ENCODE peak calls at places on chromosomes 3 and 15, in nine cellular contexts. H is Peyer's patch, M is ovary, K is tibial nerve, Y is GM12878, R is stomach, V is A549, D is sigmoid colon, T is gastrocnemius medialis. W is an unnamed sample.

GRCh38 chr15:39629906-39630305 is 49.0 kb downstream of the THBS1 start:
- DNase-seq in Y (no peak), V (no peak), R (no peak), H (no peak), K (no peak), T (no peak), D (no peak), M (no peak), W (no peak)

GRCh38 chr3:50126287-50127211 is 28.6 kb upstream of the SEMA3F start:
- DNase-seq in T (no peak), M (peak; percentile 35), V (peak; percentile 28), Y (no peak), K (no peak), R (peak; percentile 65), H (no peak), D (no peak), W (no peak)

GRCh38 chr15:88657326-88658069 is 18.7 kb downstream of the ISG20 start:
- DNase-seq in V (peak; percentile 62), R (peak; percentile 49), T (no peak), H (no peak), Y (no peak), K (no peak), M (no peak), D (peak; percentile 68), W (peak; percentile 47)

GRCh38 chr15:63466378-63467192 is 37.8 kb upstream of the USP3 start:
- DNase-seq in K (peak; percentile 80), Y (no peak), V (peak; percentile 88), D (no peak), T (no peak), H (no peak), M (no peak), R (no peak), W (peak; percentile 71)

GRCh38 chr15:78195735-78196201 is 38.6 kb downstream of the ACSBG1 start:
- DNase-seq in T (no peak), D (no peak), R (peak; percentile 50), V (peak; percentile 57), M (no peak), H (peak; percentile 56), K (no peak), Y (no peak), W (peak; percentile 46)

GRCh38 chr3:59429203-59429602 is 379.4 kb upstream of the CFAP20DC start:
- DNase-seq in K (no peak), M (no peak), T (no peak), D (no peak), H (no peak), R (no peak), Y (no peak), V (no peak), W (no peak)

GRCh38 chr3:187763850-187764648 is 18.8 kb upstream of the BCL6 start:
- DNase-seq in V (no peak), M (no peak), R (no peak), Y (no peak), H (no peak), D (no peak), T (no peak), K (no peak), W (no peak)

GRCh38 chr3:175346573-175347356 is 487.6 kb downstream of the NAALADL2 start:
- DNase-seq in K (peak; percentile 32), R (peak; percentile 65), V (no peak), H (no peak), D (peak; percentile 69), T (peak; percentile 5), Y (peak; percentile 16), M (peak; percentile 23), W (no peak)

GRCh38 chr3:155870945-155871745 is 695 bp downstream of the GMPS start:
- DNase-seq in K (peak; percentile 41), R (peak; percentile 58), Y (no peak), M (peak; percentile 42), H (peak; percentile 54), D (peak; percentile 82), V (peak; percentile 43), T (peak; percentile 10), W (peak; percentile 61)

GRCh38 chr3:132209860-132210259 is 107.3 kb upstream of the ACP3 start:
- DNase-seq in T (no peak), D (no peak), H (no peak), R (no peak), M (no peak), K (no peak), Y (no peak), V (peak; percentile 30), W (no peak)

GRCh38 chr3:101995371-101996046 is 146.2 kb downstream of the NFKBIZ start:
- DNase-seq in K (no peak), Y (no peak), T (no peak), H (no peak), R (no peak), D (no peak), M (no peak), V (no peak), W (no peak)

GRCh38 chr3:99131876-99132275 is 230.4 kb upstream of the DCBLD2 start:
- DNase-seq in H (no peak), T (no peak), V (no peak), M (no peak), R (no peak), D (no peak), K (no peak), Y (no peak), W (no peak)

GRCh38 chr3:34206996-34207395 is 408.6 kb downstream of the PDCD6IP start:
- DNase-seq in H (no peak), D (no peak), Y (no peak), T (no peak), M (no peak), R (no peak), K (no peak), V (peak; percentile 5), W (no peak)

GRCh38 chr3:24299801-24300626 is 194.6 kb downstream of the THRB start:
- DNase-seq in T (no peak), R (no peak), Y (no peak), D (no peak), H (no peak), M (no peak), V (peak; percentile 19), K (no peak), W (no peak)

GRCh38 chr3:51675201-51675611 is 4.2 kb downstream of the TEX264 start:
- DNase-seq in K (no peak), D (peak; percentile 5), V (no peak), H (no peak), M (no peak), R (no peak), T (no peak), Y (no peak), W (no peak)

GRCh38 chr3:54858386-54858785 is 69.5 kb downstream of the LRTM1 start:
- DNase-seq in M (no peak), H (no peak), D (no peak), T (no peak), R (no peak), Y (no peak), V (no peak), K (no peak), W (no peak)

GRCh38 chr15:52259503-52259902 is 36.1 kb downstream of the MYO5C start:
- DNase-seq in Y (no peak), K (no peak), D (no peak), R (no peak), T (no peak), M (no peak), H (no peak), V (no peak), W (no peak)
- H3K4me1 ChIP-seq in Y (peaks cover 29% of the 10 kb centered on the region), K (peaks cover 29% of the 10 kb centered on the region), D (peaks cover 15% of the 10 kb centered on the region), R (peaks cover 47% of the 10 kb centered on the region), T (peaks cover 19% of the 10 kb centered on the region), M (no peaks in the 10 kb centered on the region), H (no peaks in the 10 kb centered on the region), V (peaks cover 34% of the 10 kb centered on the region), W (peaks cover 38% of the 10 kb centered on the region)

GRCh38 chr3:127123533-127123932 is 69.4 kb upstream of the PRR23E start:
- DNase-seq in M (no peak), H (no peak), K (no peak), Y (no peak), T (no peak), D (no peak), R (peak; percentile 17), V (no peak), W (no peak)

GRCh38 chr3:127121221-127121647 is 71.7 kb upstream of the PRR23E start:
- DNase-seq in Y (no peak), T (no peak), D (no peak), H (no peak), M (no peak), V (no peak), R (no peak), K (no peak), W (no peak)

GRCh38 chr3:127121850-127122249 is 71.1 kb upstream of the PRR23E start:
- DNase-seq in M (no peak), D (no peak), V (no peak), Y (no peak), T (no peak), H (no peak), K (no peak), R (no peak), W (no peak)

DNA sequence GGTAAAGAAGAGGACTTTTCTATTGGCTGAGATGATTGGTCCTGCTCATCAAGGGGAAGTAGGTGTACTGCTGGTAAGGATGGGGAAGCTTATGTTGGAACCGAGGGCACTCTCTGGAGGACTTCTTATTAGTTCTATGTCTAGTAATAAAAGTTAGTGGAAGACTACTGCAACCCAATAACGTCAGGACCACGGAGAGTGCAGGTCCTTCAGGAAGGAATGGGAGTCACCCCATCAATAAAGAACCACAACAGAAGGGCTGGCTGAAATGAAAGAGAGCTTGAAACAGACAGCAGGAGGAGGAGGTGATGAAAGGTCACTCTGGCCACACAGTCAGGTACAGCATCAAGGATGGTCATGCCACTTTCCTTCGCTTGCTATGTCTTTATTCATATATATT is 68.8 kb upstream of the PRR23E start:
- DNase-seq in V (no peak), K (no peak), H (no peak), R (no peak), Y (no peak), M (no peak), D (no peak), T (no peak), W (no peak)
- TF ChIP-seq POLR2A in V (no peak), K (no peak), H (no peak), R (no peak), Y (no peak), M (no peak), D (no peak), T (no peak), W (no peak)

DNA sequence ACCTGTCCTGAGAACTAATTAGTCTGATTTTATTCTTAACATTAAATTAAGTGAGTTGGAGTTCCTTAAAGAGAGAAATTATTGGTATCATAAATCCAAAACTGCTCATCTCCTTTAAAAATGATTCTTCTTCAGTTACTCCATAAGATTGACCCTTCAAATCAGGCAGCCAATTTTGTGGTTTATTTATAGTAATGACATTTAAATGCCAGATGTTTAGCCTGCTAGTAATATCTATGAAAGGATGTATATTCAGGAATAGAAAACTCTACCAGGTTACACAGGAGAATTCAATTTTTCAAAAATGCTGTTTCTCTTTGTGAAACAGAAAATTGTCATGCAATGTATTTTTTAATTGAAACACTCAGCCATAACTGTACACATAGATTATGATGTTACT is 457.8 kb upstream of the ROBO2 start:
- DNase-seq in Y (no peak), H (no peak), K (no peak), V (no peak), D (no peak), T (no peak), R (no peak), M (no peak), W (no peak)
- H3K9me3 ChIP-seq in Y (no peaks in the 10 kb centered on the region), H (no peaks in the 10 kb centered on the region), K (no peaks in the 10 kb centered on the region), V (no peaks in the 10 kb centered on the region), D (no peaks in the 10 kb centered on the region), T (no peaks in the 10 kb centered on the region), R (no peaks in the 10 kb centered on the region), M (no peaks in the 10 kb centered on the region), W (no peaks in the 10 kb centered on the region)

DNA sequence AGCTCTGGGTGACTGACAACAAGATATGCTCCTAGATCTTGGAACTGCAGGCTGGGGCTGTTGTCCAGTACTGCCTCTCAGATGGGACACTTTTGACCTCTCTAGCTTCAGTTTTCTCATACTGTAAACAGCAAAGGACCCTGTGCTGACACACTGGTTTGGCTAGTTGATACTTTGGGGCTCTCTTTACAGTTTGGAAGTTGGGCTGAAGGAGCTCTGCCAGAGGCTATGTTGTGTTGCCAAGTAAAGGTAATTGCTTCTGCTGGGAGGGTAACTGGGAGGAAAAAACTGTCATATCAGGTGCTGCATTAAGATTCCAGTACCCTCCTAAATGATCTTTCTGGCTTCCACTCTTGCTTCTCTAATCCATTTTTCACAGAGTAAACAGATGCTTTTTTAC is 54.0 kb downstream of the ISL2 start:
- DNase-seq in R (no peak), D (no peak), K (no peak), H (no peak), Y (no peak), V (no peak), M (no peak), T (no peak), W (no peak)
- H3K4me1 ChIP-seq in R (no peaks in the 10 kb centered on the region), D (no peaks in the 10 kb centered on the region), K (no peaks in the 10 kb centered on the region), H (no peaks in the 10 kb centered on the region), Y (no peaks in the 10 kb centered on the region), V (peaks cover 6% of the 10 kb centered on the region), M (no peaks in the 10 kb centered on the region), T (no peaks in the 10 kb centered on the region), W (peaks cover 19% of the 10 kb centered on the region)

W was measured in body of pancreas.